ENCODE peak calls at places on chromosomes 11 and 22, in four cellular contexts. M, E, R and W are unnamed samples.

GRCh38 chr22:30866811-30867271 is 101.7 kb downstream of the MORC2 start:
- DNase-seq in M (no peak), E (no peak), R (peak; percentile 27), W (no peak)

GRCh38 chr11:35321532-35322320 is 97.6 kb downstream of the SLC1A2 start:
- DNase-seq in M (peak; percentile 66), E (peak; percentile 98), R (no peak), W (peak; percentile 93)

GRCh38 chr11:17722000-17722643 is 2.8 kb downstream of the MYOD1 start:
- DNase-seq in M (no peak), E (no peak), R (no peak), W (peak; percentile 31)

GRCh38 chr22:36486619-36487384 is 5.4 kb upstream of the TXN2 start:
- DNase-seq in M (no peak), E (peak; percentile 49), R (no peak), W (peak; percentile 67)

GRCh38 chr11:16011396-16011795 is 344.9 kb downstream of the SOX6 start:
- DNase-seq in M (no peak), E (no peak), R (no peak), W (no peak)

GRCh38 chr11:2898366-2899079 is 12.9 kb upstream of the CDKN1C start:
- DNase-seq in M (peak; percentile 82), E (peak; percentile 86), R (no peak), W (peak; percentile 91)

GRCh38 chr22:46187862-46188261 is 37.5 kb downstream of the PPARA start:
- DNase-seq in M (no peak), E (no peak), R (no peak), W (no peak)

GRCh38 chr11:67483901-67484665 is 1.3 kb downstream of the AIP start:
- DNase-seq in M (no peak), E (no peak), R (no peak), W (no peak)

GRCh38 chr22:49983148-49984042 is 22.8 kb downstream of the PIM3 start:
- DNase-seq in M (no peak), E (no peak), R (peak; percentile 51), W (no peak)

GRCh38 chr11:45083544-45084087 is 62.8 kb upstream of the PRDM11 start:
- DNase-seq in M (no peak), E (no peak), R (no peak), W (no peak)

GRCh38 chr22:31241200-31241599 is 29.1 kb downstream of the LIMK2 start:
- DNase-seq in M (no peak), E (no peak), R (no peak), W (no peak)

GRCh38 chr11:130422251-130422995 is 6.0 kb downstream of the ADAMTS8 start:
- DNase-seq in M (no peak), E (no peak), R (no peak), W (no peak)

GRCh38 chr11:75925785-75926164 is 110.8 kb downstream of the UVRAG start:
- DNase-seq in M (no peak), E (peak; percentile 56), R (no peak), W (peak; percentile 22)

GRCh38 chr22:20551805-20552449 is 44.5 kb downstream of the MED15 start:
- DNase-seq in M (no peak), E (peak; percentile 54), R (no peak), W (no peak)

GRCh38 chr22:23833017-23833795 is 5.6 kb downstream of the DERL3 start:
- DNase-seq in M (no peak), E (no peak), R (no peak), W (no peak)

GRCh38 chr11:107770546-107770945 is 58.7 kb upstream of the SLN start:
- DNase-seq in M (no peak), E (peak; percentile 71), R (no peak), W (peak; percentile 40)

GRCh38 chr11:22466809-22467208 is 128.6 kb downstream of the SLC17A6 start:
- DNase-seq in M (no peak), E (peak; percentile 93), R (no peak), W (peak; percentile 98)

GRCh38 chr11:93838967-93839366 is 11.5 kb downstream of the VSTM5 start:
- DNase-seq in M (no peak), E (no peak), R (no peak), W (no peak)

GRCh38 chr11:72781313-72782080 is 12.3 kb downstream of the STARD10 start:
- DNase-seq in M (no peak), E (no peak), R (no peak), W (no peak)

DNA sequence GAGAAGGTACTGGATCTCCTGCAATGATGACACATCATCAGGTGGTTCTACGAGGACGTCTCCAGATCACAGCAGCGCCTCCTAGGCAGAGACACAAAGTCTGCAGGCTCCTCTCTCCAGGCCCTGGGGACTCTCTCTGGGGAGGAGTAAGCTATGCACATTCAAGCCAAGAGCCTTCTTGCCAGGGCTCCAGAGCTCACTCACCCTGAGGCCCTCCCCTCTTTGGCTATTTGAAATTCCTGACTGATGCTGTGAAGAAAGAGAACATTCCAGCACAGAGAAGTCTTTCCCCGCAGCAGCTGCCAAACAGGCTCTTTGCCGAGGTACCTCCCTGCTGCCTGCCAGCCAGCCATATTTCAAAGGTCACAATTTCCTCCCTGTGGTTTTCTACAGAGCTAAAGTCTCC is 204.9 kb downstream of the CSNK2A3 start:
- DNase-seq in M (peak; percentile 19), E (peak; percentile 91), R (no peak), W (peak; percentile 89)
- TF ChIP-seq CTCF in M (peak; percentile 21), E (peak; percentile 54), R (no peak), W (peak; percentile 48)

GRCh38 chr22:44074286-44074984 is 50.3 kb downstream of the PARVB start:
- DNase-seq in M (no peak), E (no peak), R (no peak), W (no peak)
- H3K4me3 ChIP-seq in M (no peak overlapping the region), E (no peak overlapping the region), R (no peak overlapping the region), W (no peak overlapping the region)

GRCh38 chr22:26681395-26681821 is 24.0 kb downstream of the MIAT start:
- DNase-seq in M (no peak), E (peak; percentile 86), R (no peak), W (peak; percentile 24)
- TF ChIP-seq CTCF in M (no peak), E (peak; percentile 23), R (no peak), W (no peak)

DNA sequence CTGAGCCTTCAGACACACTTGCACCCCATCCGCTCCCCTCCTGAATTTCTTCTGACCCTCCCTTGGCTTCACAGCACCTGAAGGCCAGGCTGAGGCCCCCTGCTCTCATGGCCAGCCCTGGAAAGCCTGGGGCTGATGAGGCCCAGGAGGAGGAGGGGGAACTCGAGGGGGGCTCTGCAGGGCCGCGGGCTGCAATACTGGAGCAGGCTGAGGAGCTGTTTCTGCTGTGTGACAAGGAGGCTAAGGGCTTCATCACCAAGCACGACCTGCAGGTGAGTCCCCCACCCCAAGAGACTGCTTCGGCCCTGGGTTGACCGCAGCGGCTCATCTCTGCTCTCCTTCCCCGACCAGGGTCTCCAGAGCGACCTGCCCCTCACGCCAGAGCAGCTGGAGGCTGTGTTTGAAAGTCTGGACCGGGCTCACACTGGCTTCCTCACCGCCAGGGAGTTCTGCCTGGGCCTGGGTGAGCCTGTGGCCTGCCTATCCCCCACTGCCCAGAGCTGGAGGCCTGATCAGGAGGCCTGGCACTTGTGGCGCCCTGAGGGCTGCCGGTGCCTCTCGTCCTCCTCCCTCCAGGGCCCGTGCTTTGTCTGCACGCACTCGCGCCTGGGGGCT is 889 bp downstream of the CRACR2B start:
- DNase-seq in M (no peak), E (no peak), R (no peak), W (no peak)
- H3K4me3 ChIP-seq in M (no peak overlapping the region), E (no peak overlapping the region), R (no peak overlapping the region), W (no peak overlapping the region)

GRCh38 chr22:16717699-16718558 is 107.3 kb downstream of the XKR3 start:
- DNase-seq in M (no peak), E (no peak), R (peak; percentile 64), W (no peak)
- TF ChIP-seq CTCF in M (no peak), E (no peak), R (no peak), W (no peak)

GRCh38 chr11:6630632-6631291 is 11.5 kb upstream of the TPP1 start:
- DNase-seq in M (no peak), E (no peak), R (no peak), W (no peak)

GRCh38 chr11:6631356-6631890 is 12.2 kb upstream of the TPP1 start:
- DNase-seq in M (no peak), E (no peak), R (no peak), W (no peak)

GRCh38 chr11:6628526-6628925 is 9.3 kb upstream of the TPP1 start:
- DNase-seq in M (no peak), E (no peak), R (no peak), W (no peak)

GRCh38 chr11:6629573-6629891 is 10.3 kb upstream of the TPP1 start:
- DNase-seq in M (no peak), E (no peak), R (no peak), W (no peak)

DNA sequence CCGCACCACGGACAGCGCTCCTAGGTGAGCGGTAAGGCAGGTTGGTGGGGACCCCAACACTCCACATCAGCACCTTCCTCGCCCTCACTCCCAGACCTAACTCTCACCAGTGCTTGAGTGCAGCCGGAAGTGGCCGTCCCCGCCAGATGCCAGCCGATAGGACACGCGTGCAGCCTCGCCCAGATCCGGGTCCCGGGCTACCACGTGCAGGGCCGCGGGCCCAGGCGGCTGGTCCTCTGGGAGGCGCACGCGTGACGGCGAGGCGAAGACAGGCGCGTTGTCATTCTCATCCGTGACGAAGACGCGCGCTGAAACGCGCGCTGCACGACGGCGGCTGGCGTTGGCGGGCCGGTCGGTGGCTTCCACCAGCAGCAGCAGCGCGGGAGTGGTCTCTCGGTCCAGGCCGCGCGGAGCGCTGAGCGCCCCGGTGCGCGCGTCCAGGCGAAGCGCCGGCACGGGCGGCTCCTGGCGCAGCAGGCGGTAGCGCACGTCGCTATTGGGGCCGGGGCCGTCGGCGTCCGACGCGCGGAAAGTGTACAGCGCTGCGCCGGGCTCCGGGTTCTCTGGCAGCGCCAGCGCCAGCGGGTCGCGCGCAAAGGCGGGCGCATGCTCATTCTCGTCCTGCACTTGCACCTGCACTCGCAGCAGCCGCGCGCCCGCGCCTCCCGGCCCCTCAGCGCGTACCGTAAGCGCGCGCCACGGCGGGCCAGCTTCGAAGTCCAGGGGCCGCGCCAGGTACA is 10.8 kb upstream of the TPP1 start:
- DNase-seq in M (no peak), E (no peak), R (no peak), W (no peak)
- H3K4me3 ChIP-seq in M (no peak overlapping the region), E (no peak overlapping the region), R (no peak overlapping the region), W (no peak overlapping the region)